ENCODE peak calls at places on chromosomes 1 and 21, in ten cellular contexts. Y, G, D, S, B, J, F, M, N and E are unnamed samples.

GRCh38 chr1:194339451-194339850 is 1153.0 kb upstream of the B3GALT2 start:
- DNase-seq in Y (no peak), G (no peak), D (no peak), S (no peak), B (no peak), J (no peak), F (no peak), M (no peak), N (no peak), E (no peak)

GRCh38 chr1:169105434-169106094 is 926 bp upstream of the ATP1B1 start:
- DNase-seq in Y (peak; percentile 15), G (peak; percentile 27), D (no peak), S (no peak), B (no peak), J (peak; percentile 88), F (peak; percentile 33), M (no peak), N (peak; percentile 92), E (peak; percentile 98)

GRCh38 chr1:244075247-244075722 is 24.2 kb downstream of the ZBTB18 start:
- DNase-seq in Y (no peak), G (no peak), D (no peak), S (no peak), B (no peak), J (no peak), F (no peak), M (no peak), N (peak; percentile 43), E (no peak)

GRCh38 chr1:105838071-105838470 is 1218.4 kb upstream of the PRMT6 start:
- DNase-seq in Y (no peak), G (no peak), D (no peak), S (no peak), B (no peak), J (no peak), F (no peak), M (no peak), N (no peak), E (no peak)

GRCh38 chr1:11790101-11790879 is 15.5 kb downstream of the MTHFR start:
- DNase-seq in Y (no peak), G (no peak), D (no peak), S (no peak), B (no peak), J (no peak), F (no peak), M (no peak), N (no peak), E (no peak)

GRCh38 chr1:32948905-32949304 is 15.7 kb downstream of the RNF19B start:
- DNase-seq in Y (no peak), G (no peak), D (no peak), S (no peak), B (no peak), J (no peak), F (no peak), M (no peak), N (peak; percentile 50), E (no peak)

GRCh38 chr1:64867266-64867665 is 99.1 kb downstream of the JAK1 start:
- DNase-seq in Y (no peak), G (no peak), D (no peak), S (no peak), B (no peak), J (no peak), F (no peak), M (no peak), N (no peak), E (no peak)

GRCh38 chr21:39055167-39055767 is 128.0 kb downstream of the PSMG1 start:
- DNase-seq in Y (no peak), G (no peak), D (peak; percentile 53), S (no peak), B (no peak), J (no peak), F (no peak), M (no peak), N (no peak), E (no peak)